ENCODE peak calls at places on chromosomes 12 and 14, in five cellular contexts. L, H, X, C and R are unnamed samples.

GRCh38 chr14:69625299-69626131 is 14.1 kb downstream of the SUSD6 start:
- DNase-seq in L (peak; percentile 13), H (peak; percentile 79), X (no peak), C (no peak), R (peak; percentile 79)

GRCh38 chr14:23563473-23564180 is 4.0 kb downstream of the AP1G2 start:
- DNase-seq in L (no peak), H (no peak), X (no peak), C (no peak), R (no peak)

GRCh38 chr14:98210045-98210678 is 1061.8 kb downstream of the BCL11B start:
- DNase-seq in L (no peak), H (no peak), X (no peak), C (no peak), R (no peak)

GRCh38 chr14:75660630-75661498 is at the start of the genes ERG28 and TTLL5:
- DNase-seq in L (peak; percentile 87), H (peak; percentile 98), X (peak; percentile 98), C (peak; percentile 97), R (peak; percentile 97)

GRCh38 chr12:48053883-48054282 is 49.6 kb upstream of the COL2A1 start:
- DNase-seq in L (no peak), H (no peak), X (no peak), C (no peak), R (no peak)

GRCh38 chr12:26287666-26288408 is 92.5 kb downstream of the SSPN start:
- DNase-seq in L (no peak), H (no peak), X (no peak), C (no peak), R (peak; percentile 44)

GRCh38 chr14:71142375-71143038 is 235.2 kb downstream of the PCNX1 start:
- DNase-seq in L (no peak), H (no peak), X (no peak), C (no peak), R (no peak)

GRCh38 chr14:32076278-32077080 is 625 bp upstream of the ARHGAP5 start:
- DNase-seq in L (peak; percentile 75), H (peak; percentile 96), X (peak; percentile 98), C (peak; percentile 97), R (peak; percentile 99)

GRCh38 chr12:100672075-100672592 is 98.7 kb downstream of the GAS2L3 start:
- DNase-seq in L (no peak), H (no peak), X (peak; percentile 43), C (peak; percentile 15), R (peak; percentile 43)

GRCh38 chr12:82688035-82688501 is 1.4 kb downstream of the TMTC2 start:
- DNase-seq in L (no peak), H (no peak), X (peak; percentile 38), C (no peak), R (no peak)

GRCh38 chr12:63919758-63920157 is 75.3 kb downstream of the SRGAP1 start:
- DNase-seq in L (no peak), H (no peak), X (no peak), C (no peak), R (no peak)

GRCh38 chr12:27012239-27012981 is 1.8 kb downstream of the TM7SF3 start:
- DNase-seq in L (no peak), H (peak; percentile 58), X (no peak), C (no peak), R (no peak)

GRCh38 chr14:102805941-102806340 is 28.7 kb downstream of the TRAF3 start:
- DNase-seq in L (no peak), H (no peak), X (no peak), C (no peak), R (no peak)

GRCh38 chr12:119446459-119446858 is 111.9 kb downstream of the CCDC60 start:
- DNase-seq in L (no peak), H (no peak), X (no peak), C (no peak), R (no peak)

GRCh38 chr14:74852922-74853530 is 22.9 kb downstream of the PROX2 start:
- DNase-seq in L (no peak), H (no peak), X (no peak), C (no peak), R (no peak)

GRCh38 chr14:88611878-88612277 is 49.0 kb downstream of the ZC3H14 start:
- DNase-seq in L (no peak), H (no peak), X (no peak), C (no peak), R (no peak)

GRCh38 chr12:22904485-22904884 is 279.5 kb downstream of the ETNK1 start:
- DNase-seq in L (no peak), H (no peak), X (no peak), C (no peak), R (no peak)

GRCh38 chr12:66903782-66904396 is 225.0 kb upstream of the GRIP1 start:
- DNase-seq in L (no peak), H (no peak), X (no peak), C (no peak), R (no peak)

GRCh38 chr12:7319934-7320333 is 16.1 kb downstream of the ACSM4 start:
- DNase-seq in L (no peak), H (no peak), X (no peak), C (no peak), R (no peak)

GRCh38 chr14:52298795-52299194 is 15.3 kb upstream of the PTGER2 start:
- DNase-seq in L (no peak), H (no peak), X (no peak), C (no peak), R (no peak)

GRCh38 chr14:64218344-64219240 is 75.6 kb downstream of the ESR2 start:
- DNase-seq in L (no peak), H (no peak), X (no peak), C (peak; percentile 30), R (peak; percentile 66)

GRCh38 chr14:20834899-20835298 is 32.3 kb upstream of the RNASE1 start:
- DNase-seq in L (no peak), H (no peak), X (no peak), C (no peak), R (no peak)

GRCh38 chr12:26406813-26407212 is 211.4 kb downstream of the SSPN start:
- DNase-seq in L (no peak), H (no peak), X (no peak), C (no peak), R (no peak)

GRCh38 chr12:45781080-45781479 is 51.6 kb downstream of the ARID2 start:
- DNase-seq in L (no peak), H (no peak), X (no peak), C (no peak), R (no peak)

GRCh38 chr12:22100952-22101748 is 55.1 kb downstream of the CMAS start:
- DNase-seq in L (no peak), H (no peak), X (peak; percentile 63), C (peak; percentile 69), R (no peak)

GRCh38 chr14:52365071-52365470 is 51.0 kb downstream of the PTGER2 start:
- DNase-seq in L (no peak), H (no peak), X (no peak), C (no peak), R (no peak)

GRCh38 chr12:18414671-18415070 is 153.4 kb downstream of the PIK3C2G start:
- DNase-seq in L (no peak), H (no peak), X (no peak), C (no peak), R (no peak)

GRCh38 chr12:15757553-15758255 is 31.5 kb downstream of the EPS8 start:
- DNase-seq in L (peak; percentile 6), H (no peak), X (no peak), C (no peak), R (no peak)

GRCh38 chr14:34628681-34629135 is 1.2 kb downstream of the SNX6 start:
- DNase-seq in L (no peak), H (no peak), X (peak; percentile 2), C (peak; percentile 57), R (no peak)

GRCh38 chr14:60266021-60266937 is 17.3 kb downstream of the PPM1A start:
- DNase-seq in L (no peak), H (no peak), X (peak; percentile 18), C (no peak), R (no peak)

GRCh38 chr12:123118397-123118945 is 32.4 kb downstream of the PITPNM2 start:
- DNase-seq in L (no peak), H (no peak), X (no peak), C (no peak), R (no peak)

GRCh38 chr12:106097011-106097410 is 41.7 kb downstream of the NUAK1 start:
- DNase-seq in L (no peak), H (no peak), X (no peak), C (no peak), R (no peak)
- H3K4me1 ChIP-seq in L (peaks cover 23% of the 10 kb centered on the region), H (peaks cover 25% of the 10 kb centered on the region), X (peaks cover 34% of the 10 kb centered on the region), C (peaks cover 10% of the 10 kb centered on the region), R (peaks cover 19% of the 10 kb centered on the region)

GRCh38 chr14:92323916-92324818 is 1.2 kb downstream of the SLC24A4 start:
- DNase-seq in L (no peak), H (no peak), X (peak; percentile 9), C (no peak), R (no peak)
- H3K27me3 ChIP-seq in L (no peaks in the 10 kb centered on the region), H (peaks cover 59% of the 10 kb centered on the region), X (peaks cover 84% of the 10 kb centered on the region), C (peaks cover 96% of the 10 kb centered on the region), R (no peaks in the 10 kb centered on the region)

GRCh38 chr14:85471744-85472143 is 58.2 kb upstream of the FLRT2 start:
- DNase-seq in L (no peak), H (no peak), X (no peak), C (no peak), R (peak; percentile 23)
- H3K4me1 ChIP-seq in L (no peaks in the 10 kb centered on the region), H (peaks cover 4% of the 10 kb centered on the region), X (no peaks in the 10 kb centered on the region), C (no peaks in the 10 kb centered on the region), R (no peaks in the 10 kb centered on the region)

GRCh38 chr12:120994059-120994458 is 15.7 kb downstream of the HNF1A start:
- DNase-seq in L (no peak), H (no peak), X (no peak), C (no peak), R (no peak)
- H3K27me3 ChIP-seq in L (no peaks in the 10 kb centered on the region), H (peaks cover 5% of the 10 kb centered on the region), X (no peaks in the 10 kb centered on the region), C (no peaks in the 10 kb centered on the region), R (no peaks in the 10 kb centered on the region)

DNA sequence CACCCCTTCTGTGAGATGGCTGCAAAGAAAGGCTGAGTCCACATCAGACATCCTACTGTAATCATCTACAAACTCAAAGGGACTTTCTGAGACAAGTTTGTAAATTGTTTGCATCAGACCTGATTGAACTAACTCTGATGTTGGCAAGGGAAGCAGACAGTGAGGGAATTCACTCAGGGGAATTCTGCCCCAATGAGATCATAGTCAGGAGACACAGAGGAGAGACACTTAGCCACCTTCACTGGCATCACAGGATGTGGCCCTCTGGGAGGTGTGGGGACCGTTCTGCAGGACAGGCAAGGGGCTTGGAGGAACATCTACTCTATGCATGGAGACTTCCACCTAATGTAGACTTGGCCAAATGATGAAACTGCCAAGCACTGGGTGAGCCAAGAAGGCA is 70.7 kb upstream of the DDX11 start:
- DNase-seq in L (no peak), H (peak; percentile 25), X (no peak), C (no peak), R (no peak)
- H3K4me1 ChIP-seq in L (no peaks in the 10 kb centered on the region), H (peaks cover 5% of the 10 kb centered on the region), X (no peaks in the 10 kb centered on the region), C (no peaks in the 10 kb centered on the region), R (no peaks in the 10 kb centered on the region)